ENCODE peak calls at places on chromosomes 2 and 18, in seven cellular contexts. Z is GM23338, L is neural progenitor cell, Q is HCT116, C is GM23248, N is OCI-LY7, T is SK-N-SH. B is an unnamed sample.
A peak's percentile ranks its signal among the peaks of the same experiment; 100 is the strongest.

GRCh38 chr18:24089059-24089458 is 49.8 kb upstream of the CABYR start:
- DNase-seq in Z (no peak), T (peak; percentile 39), L (no peak), C (peak; percentile 23), N (no peak), Q (no peak), B (no peak)

GRCh38 chr2:47272031-47272864 is 117.1 kb upstream of the STPG4 start:
- DNase-seq in C (peak; percentile 76), T (peak; percentile 98), Z (peak; percentile 82), Q (peak; percentile 26), L (peak; percentile 71), N (peak; percentile 29), B (peak; percentile 59)

GRCh38 chr18:39435986-39436385 is 1870.4 kb upstream of the CELF4 start:
- DNase-seq in T (no peak), Q (no peak), L (no peak), N (no peak), Z (no peak), C (no peak), B (no peak)

GRCh38 chr18:68722807-68723206 is 7.9 kb upstream of the TMX3 start:
- DNase-seq in Q (no peak), C (no peak), T (no peak), Z (no peak), N (no peak), L (no peak), B (no peak)

GRCh38 chr2:85133751-85134254 is 611 bp downstream of the TCF7L1 start:
- DNase-seq in C (peak; percentile 70), N (no peak), Q (no peak), T (peak; percentile 81), L (no peak), Z (peak; percentile 39), B (peak; percentile 57)

GRCh38 chr2:147663964-147664363 is 180.9 kb upstream of the ACVR2A start:
- DNase-seq in C (no peak), L (no peak), N (no peak), Z (no peak), T (no peak), Q (no peak), B (no peak)

GRCh38 chr18:28647961-28648360 is 471.0 kb upstream of the CDH2 start:
- DNase-seq in N (no peak), L (no peak), T (no peak), Q (no peak), Z (no peak), C (no peak), B (no peak)

GRCh38 chr18:59767732-59768131 is 70.5 kb upstream of the CCBE1 start:
- DNase-seq in L (no peak), N (no peak), Z (no peak), C (peak; percentile 77), T (no peak), Q (no peak), B (no peak)

GRCh38 chr2:161943012-161943411 is 131.0 kb downstream of the DPP4 start:
- DNase-seq in N (no peak), T (no peak), L (no peak), Z (no peak), C (peak; percentile 5), Q (no peak), B (no peak)

GRCh38 chr2:62570861-62571698 is 65.1 kb upstream of the TMEM17 start:
- DNase-seq in T (no peak), Q (no peak), Z (peak; percentile 73), C (peak; percentile 49), L (peak; percentile 17), N (no peak), B (peak; percentile 50)

GRCh38 chr2:54348672-54349071 is 92.6 kb upstream of the TSPYL6 start:
- DNase-seq in N (no peak), L (no peak), C (peak; percentile 19), Z (no peak), T (no peak), Q (no peak), B (no peak)

GRCh38 chr18:14179306-14179705 is 47.1 kb upstream of the ZNF519 start:
- DNase-seq in T (no peak), N (peak; percentile 40), L (no peak), C (peak; percentile 2), Q (no peak), Z (no peak), B (no peak)

DNA sequence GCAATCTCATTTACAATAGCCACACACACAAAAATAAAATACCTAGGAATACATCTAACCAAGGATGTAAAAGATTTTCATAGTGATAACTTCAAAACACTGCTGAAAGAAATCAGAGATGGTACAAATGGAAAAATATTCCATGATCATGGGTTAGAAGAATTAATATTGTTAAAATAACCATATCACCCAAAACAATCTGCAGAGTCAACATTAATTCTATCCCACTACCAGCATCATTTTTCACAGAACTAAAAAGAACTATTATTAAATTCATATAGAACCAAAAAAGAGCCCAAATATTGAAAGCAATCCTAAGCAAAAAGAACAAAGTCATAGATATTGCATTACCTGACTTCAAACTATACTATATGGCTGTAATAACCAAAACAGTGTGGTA is 50.4 kb downstream of the ZNF385B start:
- DNase-seq in Q (no peak), C (no peak), T (no peak), L (no peak), Z (no peak), N (no peak), B (no peak)
- H4K20me1 ChIP-seq in Q (no peaks in the 10 kb centered on the region), C (no peaks in the 10 kb centered on the region), T (no peaks in the 10 kb centered on the region), L (no peaks in the 10 kb centered on the region), Z (no peaks in the 10 kb centered on the region), N (peaks cover 8% of the 10 kb centered on the region), B (no peaks in the 10 kb centered on the region)

DNA sequence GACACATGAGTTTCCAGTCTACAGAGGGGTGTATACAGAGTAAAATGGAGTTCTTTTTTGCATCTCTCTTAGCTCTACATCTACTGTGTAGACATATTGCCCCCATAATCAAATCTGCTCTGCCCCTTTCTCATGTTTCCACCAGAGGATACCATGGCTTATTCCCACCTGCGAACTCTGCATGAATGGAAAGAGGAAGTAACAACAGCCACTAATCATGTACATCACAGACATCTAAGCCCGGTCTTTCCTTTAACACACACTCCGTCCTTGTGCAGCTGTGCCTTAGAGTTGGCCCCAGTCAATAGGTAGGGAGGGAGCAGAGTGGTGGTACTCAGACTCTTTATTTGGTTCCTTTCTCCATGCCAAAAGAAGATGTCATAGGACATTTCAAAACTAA is 147.3 kb upstream of the NRP2 start:
- DNase-seq in Q (no peak), T (no peak), Z (no peak), L (no peak), C (no peak), N (peak; percentile 21), B (no peak)
- TF ChIP-seq EZH2phosphoT487 in Q (no peak), T (no peak), Z (no peak), L (no peak), C (no peak), N (no peak), B (no peak)

DNA sequence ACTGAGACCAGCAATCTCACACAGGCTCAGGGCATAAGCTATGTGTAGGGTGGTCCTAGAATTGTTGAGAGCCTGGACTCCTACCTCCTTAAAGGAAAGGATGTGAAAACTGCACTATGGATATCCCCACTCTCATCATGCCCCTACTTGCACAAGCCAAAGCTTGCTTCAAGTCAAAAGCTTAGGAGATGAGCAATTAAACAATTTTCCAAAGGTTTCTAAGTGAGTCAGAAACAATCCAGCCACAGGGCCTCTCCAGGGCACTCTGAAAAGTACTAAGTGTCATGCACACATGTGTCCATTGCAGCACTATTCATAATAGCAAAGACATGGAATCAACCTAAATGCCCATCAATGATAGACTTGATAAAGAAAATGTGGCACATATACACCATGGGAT is 215.4 kb downstream of the AFF3 start:
- DNase-seq in N (no peak), Z (no peak), Q (no peak), T (no peak), C (peak; percentile 52), L (no peak), B (no peak)
- H3K4me1 ChIP-seq in N (peaks cover 23% of the 10 kb centered on the region), Z (no peaks in the 10 kb centered on the region), Q (no peaks in the 10 kb centered on the region), T (no peaks in the 10 kb centered on the region), C (no peaks in the 10 kb centered on the region), L (no peaks in the 10 kb centered on the region), B (no peaks in the 10 kb centered on the region)

GRCh38 chr18:10793730-10794370 is 268.0 kb downstream of the NAPG start:
- DNase-seq in Q (no peak), C (no peak), N (no peak), Z (no peak), L (no peak), T (no peak), B (no peak)
- H4K20me1 ChIP-seq in Q (no peaks in the 10 kb centered on the region), C (no peaks in the 10 kb centered on the region), N (no peaks in the 10 kb centered on the region), Z (no peaks in the 10 kb centered on the region), L (no peaks in the 10 kb centered on the region), T (no peaks in the 10 kb centered on the region), B (no peaks in the 10 kb centered on the region)

DNA sequence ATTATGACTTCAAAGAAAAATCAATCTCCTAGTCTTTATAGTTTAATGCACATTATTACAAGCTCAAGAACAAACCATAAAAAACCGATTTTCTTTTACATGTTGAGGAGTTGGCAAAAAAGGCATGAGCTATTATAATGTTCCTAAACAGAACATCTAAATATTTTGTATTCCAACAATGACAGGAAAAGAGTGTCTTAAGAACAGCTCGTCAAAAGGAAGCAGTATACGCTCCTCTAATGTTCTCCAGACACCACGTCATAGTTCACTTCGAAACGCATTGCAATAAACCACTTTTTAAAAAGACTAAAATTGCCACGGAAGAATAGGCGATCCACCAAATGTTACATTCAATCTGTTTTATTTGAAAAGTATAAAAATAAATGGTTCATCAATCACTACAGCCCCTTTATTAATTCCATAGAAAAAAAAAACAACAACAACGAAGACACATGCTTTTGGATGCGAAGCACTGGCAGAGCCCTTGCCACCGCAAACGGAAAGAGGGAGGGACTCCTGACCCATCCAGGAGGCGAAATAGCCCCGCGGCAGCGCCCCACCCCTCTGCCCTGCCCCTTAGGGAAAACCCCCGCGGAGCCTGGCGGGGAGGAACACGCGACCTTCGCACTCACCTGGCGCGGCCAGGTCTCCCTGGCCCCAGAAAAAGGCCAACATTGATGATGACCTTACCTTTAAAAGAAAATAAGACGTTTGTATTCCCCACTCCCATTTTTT is 45.8 kb downstream of the MBP start:
- DNase-seq in C (peak; percentile 48), N (no peak), L (peak; percentile 51), T (no peak), Z (peak; percentile 58), Q (no peak), B (peak; percentile 64)
- TF ChIP-seq EZH2phosphoT487 in C (no peak), N (no peak), L (peak; percentile 39), T (no peak), Z (no peak), Q (no peak), B (no peak)

DNA sequence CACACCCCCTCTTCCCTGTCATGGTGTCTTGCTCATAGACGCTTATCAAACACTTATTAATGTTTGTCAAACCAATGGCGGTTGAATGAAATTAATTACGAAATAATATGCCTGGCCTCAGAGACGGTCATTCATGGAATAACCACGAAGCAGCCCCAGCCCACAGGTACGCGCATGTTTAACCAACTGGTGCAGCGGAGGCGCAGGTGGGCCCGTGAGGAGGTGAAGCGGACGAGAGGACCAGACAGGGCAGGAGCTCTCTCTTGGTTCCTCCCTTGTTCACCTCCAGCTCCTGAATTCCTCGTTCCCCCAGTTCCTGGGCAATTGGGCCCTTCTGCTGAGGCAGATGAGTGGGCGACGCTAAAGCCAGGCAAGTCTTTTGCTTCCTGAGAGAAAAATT is 169.8 kb downstream of the TNS1 start:
- DNase-seq in C (no peak), T (no peak), Q (no peak), N (no peak), L (no peak), Z (no peak), B (no peak)
- H3K4me1 ChIP-seq in C (peaks cover 29% of the 10 kb centered on the region), T (peaks cover 20% of the 10 kb centered on the region), Q (peaks cover 4% of the 10 kb centered on the region), N (no peaks in the 10 kb centered on the region), L (peaks cover 16% of the 10 kb centered on the region), Z (no peaks in the 10 kb centered on the region), B (peaks cover 12% of the 10 kb centered on the region)

DNA sequence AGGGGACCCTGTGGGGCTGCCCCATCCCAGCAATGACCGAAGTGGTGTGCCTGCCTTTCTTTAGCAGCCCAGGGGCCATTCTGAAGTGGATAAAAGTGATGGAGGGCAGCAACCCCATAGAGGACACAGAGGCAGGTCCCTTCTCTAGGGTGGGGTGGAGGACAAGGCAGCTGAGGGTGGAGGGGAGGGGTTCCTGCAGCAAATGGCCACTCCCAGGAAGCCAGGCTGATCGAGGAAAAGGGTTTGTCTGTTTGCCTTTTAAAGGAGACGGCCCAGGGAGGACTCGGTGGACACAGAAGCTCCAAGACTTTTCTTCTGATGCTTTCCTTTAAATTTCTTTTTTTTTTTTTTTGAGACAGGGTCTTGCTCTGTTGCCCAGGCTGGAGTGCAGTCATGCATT is 272.8 kb downstream of the TWIST2 start:
- DNase-seq in T (no peak), Q (no peak), Z (no peak), C (no peak), L (no peak), N (no peak), B (no peak)
- H4K20me1 ChIP-seq in T (no peaks in the 10 kb centered on the region), Q (no peaks in the 10 kb centered on the region), Z (no peaks in the 10 kb centered on the region), C (no peaks in the 10 kb centered on the region), L (no peaks in the 10 kb centered on the region), N (no peaks in the 10 kb centered on the region), B (no peaks in the 10 kb centered on the region)